ENCODE peak calls at places on chromosomes 11 and 22, in seven cellular contexts. A, K, Q, F, G, R and P are unnamed samples.

GRCh38 chr11:130455493-130456127 is 7.2 kb downstream of the ADAMTS15 start:
- DNase-seq in A (no peak), K (no peak), Q (no peak), F (no peak), G (no peak), R (no peak), P (no peak)

GRCh38 chr22:49965291-49966040 is 4.9 kb downstream of the PIM3 start:
- DNase-seq in A (no peak), K (no peak), Q (no peak), F (no peak), G (no peak), R (no peak), P (no peak)

GRCh38 chr11:130426223-130427048 is 2.0 kb downstream of the ADAMTS8 start:
- DNase-seq in A (no peak), K (no peak), Q (no peak), F (no peak), G (no peak), R (peak; percentile 40), P (no peak)

GRCh38 chr22:19905619-19906276 is 35.8 kb upstream of the COMT start:
- DNase-seq in A (no peak), K (no peak), Q (no peak), F (no peak), G (no peak), R (no peak), P (no peak)

GRCh38 chr22:36197065-36197440 is 4.6 kb downstream of the APOL4 start:
- DNase-seq in A (peak; percentile 35), K (no peak), Q (peak; percentile 55), F (no peak), G (no peak), R (no peak), P (no peak)

GRCh38 chr11:44852952-44853351 is 97.7 kb downstream of the TP53I11 start:
- DNase-seq in A (no peak), K (no peak), Q (no peak), F (no peak), G (no peak), R (no peak), P (no peak)

GRCh38 chr22:47275479-47276218 is 513.2 kb downstream of the TBC1D22A start:
- DNase-seq in A (no peak), K (no peak), Q (no peak), F (no peak), G (no peak), R (no peak), P (peak; percentile 12)

GRCh38 chr11:33402066-33402465 is 144.9 kb downstream of the HIPK3 start:
- DNase-seq in A (no peak), K (no peak), Q (no peak), F (no peak), G (no peak), R (no peak), P (no peak)

GRCh38 chr11:69123593-69124545 is 31.9 kb upstream of the SMIM38 start:
- DNase-seq in A (no peak), K (no peak), Q (no peak), F (no peak), G (no peak), R (no peak), P (no peak)

GRCh38 chr11:108680267-108680666 is 15.4 kb downstream of the DDX10 start:
- DNase-seq in A (no peak), K (no peak), Q (no peak), F (no peak), G (no peak), R (no peak), P (no peak)

GRCh38 chr11:3849297-3849874 is 6.1 kb upstream of the STIM1 start:
- DNase-seq in A (no peak), K (peak; percentile 42), Q (no peak), F (no peak), G (no peak), R (no peak), P (no peak)

GRCh38 chr11:65719887-65720236 is 736 bp downstream of the RNASEH2C start:
- DNase-seq in A (no peak), K (no peak), Q (no peak), F (no peak), G (no peak), R (no peak), P (no peak)

GRCh38 chr11:104798794-104799193 is 99.5 kb downstream of the CASP12 start:
- DNase-seq in A (no peak), K (no peak), Q (no peak), F (no peak), G (no peak), R (no peak), P (no peak)

GRCh38 chr11:15969281-15969680 is 387.1 kb downstream of the SOX6 start:
- DNase-seq in A (peak; percentile 55), K (no peak), Q (peak; percentile 52), F (no peak), G (no peak), R (no peak), P (peak; percentile 45)

GRCh38 chr22:31361743-31362142 is 15.6 kb upstream of the PATZ1 start:
- DNase-seq in A (no peak), K (no peak), Q (no peak), F (no peak), G (no peak), R (no peak), P (no peak)

GRCh38 chr22:40857309-40857851 is 432 bp downstream of the XPNPEP3 start:
- DNase-seq in A (no peak), K (no peak), Q (no peak), F (no peak), G (no peak), R (no peak), P (no peak)

GRCh38 chr11:96341237-96342130 is 1.5 kb downstream of the MAML2 start:
- DNase-seq in A (no peak), K (peak; percentile 46), Q (no peak), F (no peak), G (no peak), R (peak; percentile 33), P (no peak)

GRCh38 chr11:66183581-66184048 is 84.8 kb upstream of the RAB1B start:
- DNase-seq in A (no peak), K (peak; percentile 31), Q (no peak), F (no peak), G (no peak), R (no peak), P (no peak)

GRCh38 chr11:1303196-1303821 is 6.1 kb downstream of the TOLLIP start:
- DNase-seq in A (no peak), K (no peak), Q (no peak), F (peak; percentile 88), G (no peak), R (peak; percentile 56), P (no peak)

GRCh38 chr22:48488611-48489456 is 1338.8 kb downstream of the BRD1 start:
- DNase-seq in A (no peak), K (no peak), Q (no peak), F (no peak), G (no peak), R (no peak), P (no peak)

GRCh38 chr11:61747389-61748285 is 4.8 kb upstream of the MYRF start:
- DNase-seq in A (peak; percentile 27), K (no peak), Q (peak; percentile 20), F (peak; percentile 28), G (no peak), R (peak; percentile 83), P (no peak)

GRCh38 chr11:4022669-4023068 is 71.9 kb upstream of the RRM1 start:
- DNase-seq in A (no peak), K (no peak), Q (no peak), F (no peak), G (no peak), R (no peak), P (no peak)